ENCODE peak calls at places on chromosomes 5 and 9, in seven cellular contexts. One of them, this sample, is unnamed.

GRCh38 chr9:98373622-98374021 is 118.2 kb upstream of the TBC1D2 start:
- DNase-seq in activated CD8-positive, alpha-beta memory T cell treated with anti-CD3 and anti-CD28 coated beads, Interleukin-2, amount 50 U/mL, for 48 hours: no peak
- DNase-seq in ACHN: peak
- DNase-seq in stimulated activated CD4-positive, alpha-beta T cell treated with anti-CD3 and anti-CD28 coated beads, Interleukin-12 subunit alpha, Interleukin-12 subunit beta, amount 100 ng/mL, for 4 hours: no peak
- DNase-seq in T-helper 17 cell: no peak
- DNase-seq in activated T-cell treated with anti-CD3 and anti-CD28 coated beads, Interleukin-2, amount 50 U/mL, for 48 hours: no peak
- DNase-seq in brain microvascular endothelial cell: no peak
- DNase-seq in this sample: no peak

GRCh38 chr9:12698293-12698692 is 5.1 kb downstream of the TYRP1 start:
- DNase-seq in activated CD8-positive, alpha-beta memory T cell treated with anti-CD3 and anti-CD28 coated beads, Interleukin-2, amount 50 U/mL, for 48 hours: no peak
- DNase-seq in ACHN: no peak
- DNase-seq in stimulated activated CD4-positive, alpha-beta T cell treated with anti-CD3 and anti-CD28 coated beads, Interleukin-12 subunit alpha, Interleukin-12 subunit beta, amount 100 ng/mL, for 4 hours: no peak
- DNase-seq in T-helper 17 cell: no peak
- DNase-seq in activated T-cell treated with anti-CD3 and anti-CD28 coated beads, Interleukin-2, amount 50 U/mL, for 48 hours: no peak
- DNase-seq in brain microvascular endothelial cell: no peak
- DNase-seq in this sample: no peak

GRCh38 chr5:177452688-177453638 is 6.3 kb downstream of the PRR7 start:
- DNase-seq in activated CD8-positive, alpha-beta memory T cell treated with anti-CD3 and anti-CD28 coated beads, Interleukin-2, amount 50 U/mL, for 48 hours: no peak
- DNase-seq in ACHN: no peak
- DNase-seq in stimulated activated CD4-positive, alpha-beta T cell treated with anti-CD3 and anti-CD28 coated beads, Interleukin-12 subunit alpha, Interleukin-12 subunit beta, amount 100 ng/mL, for 4 hours: no peak
- DNase-seq in T-helper 17 cell: no peak
- DNase-seq in activated T-cell treated with anti-CD3 and anti-CD28 coated beads, Interleukin-2, amount 50 U/mL, for 48 hours: no peak
- DNase-seq in brain microvascular endothelial cell: no peak
- DNase-seq in this sample: no peak

GRCh38 chr5:157323107-157323706 is 57.3 kb downstream of the CYFIP2 start:
- DNase-seq in activated CD8-positive, alpha-beta memory T cell treated with anti-CD3 and anti-CD28 coated beads, Interleukin-2, amount 50 U/mL, for 48 hours: peak
- DNase-seq in ACHN: no peak
- DNase-seq in stimulated activated CD4-positive, alpha-beta T cell treated with anti-CD3 and anti-CD28 coated beads, Interleukin-12 subunit alpha, Interleukin-12 subunit beta, amount 100 ng/mL, for 4 hours: no peak
- DNase-seq in T-helper 17 cell: no peak
- DNase-seq in activated T-cell treated with anti-CD3 and anti-CD28 coated beads, Interleukin-2, amount 50 U/mL, for 48 hours: peak
- DNase-seq in brain microvascular endothelial cell: no peak
- DNase-seq in this sample: no peak

GRCh38 chr9:128651798-128652197 is 4.8 kb downstream of the DYNC2I2 start:
- DNase-seq in activated CD8-positive, alpha-beta memory T cell treated with anti-CD3 and anti-CD28 coated beads, Interleukin-2, amount 50 U/mL, for 48 hours: no peak
- DNase-seq in ACHN: no peak
- DNase-seq in stimulated activated CD4-positive, alpha-beta T cell treated with anti-CD3 and anti-CD28 coated beads, Interleukin-12 subunit alpha, Interleukin-12 subunit beta, amount 100 ng/mL, for 4 hours: no peak
- DNase-seq in T-helper 17 cell: no peak
- DNase-seq in activated T-cell treated with anti-CD3 and anti-CD28 coated beads, Interleukin-2, amount 50 U/mL, for 48 hours: no peak
- DNase-seq in brain microvascular endothelial cell: no peak
- DNase-seq in this sample: no peak

GRCh38 chr5:172501708-172502379 is 47.5 kb upstream of the SH3PXD2B start:
- DNase-seq in activated CD8-positive, alpha-beta memory T cell treated with anti-CD3 and anti-CD28 coated beads, Interleukin-2, amount 50 U/mL, for 48 hours: peak
- DNase-seq in ACHN: no peak
- DNase-seq in stimulated activated CD4-positive, alpha-beta T cell treated with anti-CD3 and anti-CD28 coated beads, Interleukin-12 subunit alpha, Interleukin-12 subunit beta, amount 100 ng/mL, for 4 hours: no peak
- DNase-seq in T-helper 17 cell: no peak
- DNase-seq in activated T-cell treated with anti-CD3 and anti-CD28 coated beads, Interleukin-2, amount 50 U/mL, for 48 hours: no peak
- DNase-seq in brain microvascular endothelial cell: no peak
- DNase-seq in this sample: no peak

GRCh38 chr9:6788175-6789016 is 30.6 kb downstream of the KDM4C start:
- DNase-seq in activated CD8-positive, alpha-beta memory T cell treated with anti-CD3 and anti-CD28 coated beads, Interleukin-2, amount 50 U/mL, for 48 hours: no peak
- DNase-seq in ACHN: peak
- DNase-seq in stimulated activated CD4-positive, alpha-beta T cell treated with anti-CD3 and anti-CD28 coated beads, Interleukin-12 subunit alpha, Interleukin-12 subunit beta, amount 100 ng/mL, for 4 hours: no peak
- DNase-seq in T-helper 17 cell: no peak
- DNase-seq in activated T-cell treated with anti-CD3 and anti-CD28 coated beads, Interleukin-2, amount 50 U/mL, for 48 hours: no peak
- DNase-seq in brain microvascular endothelial cell: peak
- DNase-seq in this sample: no peak

GRCh38 chr5:74993743-74994142 is 58.6 kb downstream of the GCNT4 start:
- DNase-seq in activated CD8-positive, alpha-beta memory T cell treated with anti-CD3 and anti-CD28 coated beads, Interleukin-2, amount 50 U/mL, for 48 hours: no peak
- DNase-seq in ACHN: no peak
- DNase-seq in stimulated activated CD4-positive, alpha-beta T cell treated with anti-CD3 and anti-CD28 coated beads, Interleukin-12 subunit alpha, Interleukin-12 subunit beta, amount 100 ng/mL, for 4 hours: no peak
- DNase-seq in T-helper 17 cell: no peak
- DNase-seq in activated T-cell treated with anti-CD3 and anti-CD28 coated beads, Interleukin-2, amount 50 U/mL, for 48 hours: no peak
- DNase-seq in brain microvascular endothelial cell: no peak
- DNase-seq in this sample: no peak

GRCh38 chr5:44389410-44389879 is at the start of gene FGF10:
- DNase-seq in activated CD8-positive, alpha-beta memory T cell treated with anti-CD3 and anti-CD28 coated beads, Interleukin-2, amount 50 U/mL, for 48 hours: no peak
- DNase-seq in ACHN: peak
- DNase-seq in stimulated activated CD4-positive, alpha-beta T cell treated with anti-CD3 and anti-CD28 coated beads, Interleukin-12 subunit alpha, Interleukin-12 subunit beta, amount 100 ng/mL, for 4 hours: no peak
- DNase-seq in T-helper 17 cell: no peak
- DNase-seq in activated T-cell treated with anti-CD3 and anti-CD28 coated beads, Interleukin-2, amount 50 U/mL, for 48 hours: peak
- DNase-seq in brain microvascular endothelial cell: no peak
- DNase-seq in this sample: no peak

GRCh38 chr5:90050135-90050534 is 359.4 kb downstream of the CETN3 start:
- DNase-seq in activated CD8-positive, alpha-beta memory T cell treated with anti-CD3 and anti-CD28 coated beads, Interleukin-2, amount 50 U/mL, for 48 hours: no peak
- DNase-seq in ACHN: no peak
- DNase-seq in stimulated activated CD4-positive, alpha-beta T cell treated with anti-CD3 and anti-CD28 coated beads, Interleukin-12 subunit alpha, Interleukin-12 subunit beta, amount 100 ng/mL, for 4 hours: no peak
- DNase-seq in T-helper 17 cell: no peak
- DNase-seq in activated T-cell treated with anti-CD3 and anti-CD28 coated beads, Interleukin-2, amount 50 U/mL, for 48 hours: no peak
- DNase-seq in brain microvascular endothelial cell: no peak
- DNase-seq in this sample: no peak

GRCh38 chr9:18673179-18673578 is 199.2 kb downstream of the ADAMTSL1 start:
- DNase-seq in activated CD8-positive, alpha-beta memory T cell treated with anti-CD3 and anti-CD28 coated beads, Interleukin-2, amount 50 U/mL, for 48 hours: no peak
- DNase-seq in ACHN: no peak
- DNase-seq in stimulated activated CD4-positive, alpha-beta T cell treated with anti-CD3 and anti-CD28 coated beads, Interleukin-12 subunit alpha, Interleukin-12 subunit beta, amount 100 ng/mL, for 4 hours: no peak
- DNase-seq in T-helper 17 cell: no peak
- DNase-seq in activated T-cell treated with anti-CD3 and anti-CD28 coated beads, Interleukin-2, amount 50 U/mL, for 48 hours: no peak
- DNase-seq in brain microvascular endothelial cell: no peak
- DNase-seq in this sample: no peak

GRCh38 chr9:34515959-34516358 is 6.8 kb downstream of the ENHO start:
- DNase-seq in activated CD8-positive, alpha-beta memory T cell treated with anti-CD3 and anti-CD28 coated beads, Interleukin-2, amount 50 U/mL, for 48 hours: no peak
- DNase-seq in ACHN: no peak
- DNase-seq in stimulated activated CD4-positive, alpha-beta T cell treated with anti-CD3 and anti-CD28 coated beads, Interleukin-12 subunit alpha, Interleukin-12 subunit beta, amount 100 ng/mL, for 4 hours: no peak
- DNase-seq in T-helper 17 cell: no peak
- DNase-seq in activated T-cell treated with anti-CD3 and anti-CD28 coated beads, Interleukin-2, amount 50 U/mL, for 48 hours: no peak
- DNase-seq in brain microvascular endothelial cell: no peak
- DNase-seq in this sample: no peak

GRCh38 chr9:17219261-17219660 is 84.4 kb downstream of the CNTLN start:
- DNase-seq in activated CD8-positive, alpha-beta memory T cell treated with anti-CD3 and anti-CD28 coated beads, Interleukin-2, amount 50 U/mL, for 48 hours: no peak
- DNase-seq in ACHN: peak
- DNase-seq in stimulated activated CD4-positive, alpha-beta T cell treated with anti-CD3 and anti-CD28 coated beads, Interleukin-12 subunit alpha, Interleukin-12 subunit beta, amount 100 ng/mL, for 4 hours: no peak
- DNase-seq in T-helper 17 cell: no peak
- DNase-seq in activated T-cell treated with anti-CD3 and anti-CD28 coated beads, Interleukin-2, amount 50 U/mL, for 48 hours: no peak
- DNase-seq in brain microvascular endothelial cell: no peak
- DNase-seq in this sample: no peak

GRCh38 chr5:134149571-134150303 is 27.0 kb downstream of the SKP1 start:
- DNase-seq in activated CD8-positive, alpha-beta memory T cell treated with anti-CD3 and anti-CD28 coated beads, Interleukin-2, amount 50 U/mL, for 48 hours: no peak
- DNase-seq in ACHN: no peak
- DNase-seq in stimulated activated CD4-positive, alpha-beta T cell treated with anti-CD3 and anti-CD28 coated beads, Interleukin-12 subunit alpha, Interleukin-12 subunit beta, amount 100 ng/mL, for 4 hours: no peak
- DNase-seq in T-helper 17 cell: no peak
- DNase-seq in activated T-cell treated with anti-CD3 and anti-CD28 coated beads, Interleukin-2, amount 50 U/mL, for 48 hours: no peak
- DNase-seq in brain microvascular endothelial cell: no peak
- DNase-seq in this sample: no peak

GRCh38 chr5:181189363-181189961 is 15.5 kb downstream of the TRIM7 start:
- DNase-seq in activated CD8-positive, alpha-beta memory T cell treated with anti-CD3 and anti-CD28 coated beads, Interleukin-2, amount 50 U/mL, for 48 hours: peak
- DNase-seq in ACHN: peak
- DNase-seq in stimulated activated CD4-positive, alpha-beta T cell treated with anti-CD3 and anti-CD28 coated beads, Interleukin-12 subunit alpha, Interleukin-12 subunit beta, amount 100 ng/mL, for 4 hours: peak
- DNase-seq in T-helper 17 cell: peak
- DNase-seq in activated T-cell treated with anti-CD3 and anti-CD28 coated beads, Interleukin-2, amount 50 U/mL, for 48 hours: peak
- DNase-seq in brain microvascular endothelial cell: no peak
- DNase-seq in this sample: peak